ENCODE peak calls at places on chromosomes 12 and 14, in four cellular contexts. R is BJ, O is GM20000, W is OCI-LY7. N is an unnamed sample.

GRCh38 chr12:101604132-101604531 is 9.4 kb downstream of the MYBPC1 start:
- DNase-seq in R (no peak), O (no peak), W (no peak), N (no peak)

GRCh38 chr12:132413931-132414588 is 75.9 kb upstream of the FBRSL1 start:
- DNase-seq in R (no peak), O (peak; percentile 68), W (peak; percentile 20), N (no peak)

GRCh38 chr12:69884386-69884785 is 59.4 kb downstream of the MYRFL start:
- DNase-seq in R (no peak), O (no peak), W (no peak), N (no peak)

GRCh38 chr12:89494411-89495231 is 30.0 kb downstream of the GALNT4 start:
- DNase-seq in R (no peak), O (no peak), W (no peak), N (peak; percentile 73)

GRCh38 chr14:102848830-102849521 is 71.7 kb downstream of the TRAF3 start:
- DNase-seq in R (no peak), O (no peak), W (no peak), N (no peak)

GRCh38 chr12:6212086-6212485 is 11.9 kb downstream of the CD9 start:
- DNase-seq in R (no peak), O (no peak), W (no peak), N (no peak)

GRCh38 chr14:58331111-58331510 is 32.8 kb downstream of the ARID4A start:
- DNase-seq in R (peak; percentile 55), O (peak; percentile 62), W (peak; percentile 93), N (peak; percentile 92)

GRCh38 chr12:44550377-44550776 is 325.7 kb downstream of the NELL2 start:
- DNase-seq in R (no peak), O (no peak), W (no peak), N (no peak)

GRCh38 chr14:68792830-68793733 is at the start of gene ZFP36L1:
- DNase-seq in R (peak; percentile 92), O (peak; percentile 88), W (peak; percentile 94), N (peak; percentile 91)

GRCh38 chr12:117835113-117835512 is 133.7 kb downstream of the KSR2 start:
- DNase-seq in R (no peak), O (no peak), W (no peak), N (no peak)

GRCh38 chr12:104859144-104859543 is 98.9 kb downstream of the SLC41A2 start:
- DNase-seq in R (peak; percentile 51), O (no peak), W (no peak), N (no peak)

GRCh38 chr14:24266344-24267244 is 3.6 kb upstream of the TGM1 start:
- DNase-seq in R (no peak), O (no peak), W (no peak), N (no peak)

GRCh38 chr14:23910081-23910875 is 43.3 kb upstream of the DHRS4 start:
- DNase-seq in R (no peak), O (peak; percentile 72), W (peak; percentile 19), N (peak; percentile 35)

GRCh38 chr12:102659200-102659911 is 179.0 kb upstream of the IGF1 start:
- DNase-seq in R (no peak), O (no peak), W (no peak), N (no peak)
- TF ChIP-seq CTCF in R (peak; percentile 3), O (no peak), W (peak; percentile 64), N (no peak)

GRCh38 chr12:121023799-121024198 is 7.5 kb upstream of the C12orf43 start:
- DNase-seq in R (no peak), O (no peak), W (no peak), N (no peak)

GRCh38 chr12:121025442-121026226 is 9.3 kb upstream of the C12orf43 start:
- DNase-seq in R (no peak), O (no peak), W (no peak), N (no peak)

GRCh38 chr12:121022713-121023112 is 6.4 kb upstream of the C12orf43 start:
- DNase-seq in R (no peak), O (no peak), W (no peak), N (no peak)

GRCh38 chr12:121030576-121031212 is 8.4 kb downstream of the OASL start:
- DNase-seq in R (no peak), O (no peak), W (no peak), N (no peak)

GRCh38 chr12:121026274-121027045 is 10.2 kb upstream of the C12orf43 start:
- DNase-seq in R (no peak), O (no peak), W (no peak), N (no peak)
- TF ChIP-seq CTCF in R (peak; percentile 6), O (no peak), W (no peak), N (no peak)

GRCh38 chr14:64465856-64466554 is 706 bp downstream of the AKAP5 start:
- DNase-seq in R (no peak), O (no peak), W (no peak), N (no peak)
- TF ChIP-seq CTCF in R (peak; percentile 56), O (no peak), W (no peak), N (no peak)

DNA sequence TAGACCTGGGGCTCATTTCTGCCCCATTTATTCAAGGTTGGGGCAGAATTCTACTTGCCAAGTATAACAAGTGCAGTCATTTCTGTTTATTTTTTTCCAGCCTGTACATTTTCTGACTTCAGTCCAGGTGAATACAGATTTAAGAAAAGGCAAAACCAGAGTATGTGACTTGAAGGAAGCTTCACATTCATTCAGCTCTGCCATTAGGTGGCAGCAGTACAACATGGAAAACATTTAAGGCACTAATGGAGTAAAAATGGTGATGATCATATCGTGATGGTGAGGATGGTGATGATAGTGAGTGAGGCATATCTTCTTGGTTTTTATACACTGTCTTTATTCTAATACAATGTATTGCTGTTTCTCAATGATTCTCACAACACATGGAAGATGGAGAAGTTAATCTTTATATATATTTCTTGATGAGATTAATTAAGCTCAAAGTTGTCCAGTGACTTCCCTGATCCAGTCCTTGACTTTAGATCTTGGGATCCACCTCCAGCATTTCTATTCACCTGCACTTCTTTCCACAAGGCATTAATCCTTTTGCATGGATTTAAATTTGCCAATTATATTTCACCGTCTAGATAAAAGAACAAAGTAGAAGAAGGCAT is 176.7 kb upstream of the SEL1L start:
- DNase-seq in R (no peak), O (peak; percentile 18), W (peak; percentile 52), N (peak; percentile 10)
- TF ChIP-seq CTCF in R (peak; percentile 4), O (peak; percentile 54), W (peak; percentile 87), N (peak; percentile 61)

DNA sequence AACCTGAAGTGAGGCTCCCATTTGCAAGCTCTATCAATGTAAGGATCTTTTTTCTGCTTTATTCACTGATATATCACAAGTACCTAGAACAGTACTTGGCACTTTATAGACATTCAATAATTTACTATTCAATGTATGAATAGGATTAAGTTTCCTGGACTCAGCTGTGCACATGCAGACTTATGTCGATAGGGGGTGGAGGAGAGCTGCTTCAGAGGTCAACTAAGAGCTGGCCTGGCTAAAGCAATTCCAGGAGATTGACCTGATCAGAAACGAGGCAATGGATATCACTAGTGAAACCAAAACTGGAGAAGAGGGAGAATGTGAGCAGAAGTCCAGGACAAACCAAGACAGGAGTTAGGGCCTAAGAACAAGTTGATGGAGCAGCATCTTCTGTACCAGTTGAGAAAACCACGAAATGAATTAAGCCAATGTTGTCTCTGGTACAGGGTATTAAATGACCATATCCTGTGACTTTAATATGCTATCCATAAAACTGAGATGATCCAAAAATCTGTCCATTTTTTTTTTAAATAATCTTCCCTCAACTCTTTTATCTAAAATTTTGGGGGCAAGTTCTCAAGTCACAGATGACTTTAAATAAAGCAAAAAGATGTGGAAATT is 169.2 kb downstream of the PIK3C2G start:
- DNase-seq in R (no peak), O (peak; percentile 24), W (peak; percentile 29), N (peak; percentile 4)
- TF ChIP-seq CTCF in R (peak; percentile 85), O (no peak), W (peak; percentile 81), N (peak; percentile 20)

GRCh38 chr14:50932592-50933500 is 11.4 kb downstream of the PYGL start:
- DNase-seq in R (no peak), O (no peak), W (no peak), N (no peak)
- TF ChIP-seq CTCF in R (no peak), O (no peak), W (no peak), N (no peak)

GRCh38 chr12:46374286-46374685 is 1.7 kb upstream of the SLC38A2 start:
- DNase-seq in R (no peak), O (no peak), W (no peak), N (no peak)
- TF ChIP-seq CTCF in R (no peak), O (no peak), W (no peak), N (no peak)

GRCh38 chr12:59075968-59076367 is 155.7 kb upstream of the LRIG3 start:
- DNase-seq in R (no peak), O (no peak), W (no peak), N (no peak)
- TF ChIP-seq CTCF in R (no peak), O (no peak), W (no peak), N (no peak)

GRCh38 chr14:34111933-34112332 is 161.1 kb upstream of the EGLN3 start:
- DNase-seq in R (no peak), O (no peak), W (no peak), N (no peak)
- TF ChIP-seq CTCF in R (no peak), O (no peak), W (no peak), N (no peak)

N was measured in activated CD8-positive, alpha-beta T cell treated with anti-CD3 and anti-CD28 coated beads for 36 hours.